ENCODE peak calls at places on chromosomes 13 and 19, in eight cellular contexts. R is astrocyte of the spinal cord, F is AG04450, X is WTC11, E is endothelial cell, C is SK-N-SH, Z is tibial nerve, K is cardiac muscle cell. D is an unnamed sample.

GRCh38 chr13:110559429-110559943 is 2.0 kb downstream of the RAB20 start:
- DNase-seq in R (peak), F (no peak), X (no peak), E (no peak), C (no peak), Z (no peak), K (peak), D (no peak)

GRCh38 chr13:33355470-33355869 is 69.9 kb upstream of the STARD13 start:
- DNase-seq in R (no peak), F (no peak), X (no peak), E (no peak), C (no peak), Z (peak), K (no peak), D (no peak)

GRCh38 chr19:13118424-13119193 is 545 bp downstream of the NACC1 start:
- DNase-seq in R (peak), F (no peak), X (peak), E (peak), C (peak), Z (no peak), K (peak), D (no peak)

GRCh38 chr19:22619371-22619770 is 14.8 kb upstream of the ZNF492 start:
- DNase-seq in R (no peak), F (no peak), X (no peak), E (no peak), C (no peak), Z (no peak), K (no peak), D (no peak)

GRCh38 chr13:51373451-51373850 is 34.0 kb downstream of the SERPINE3 start:
- DNase-seq in R (no peak), F (no peak), X (no peak), E (no peak), C (no peak), Z (no peak), K (no peak), D (no peak)

GRCh38 chr19:38656171-38656981 is 8.9 kb downstream of the ACTN4 start:
- DNase-seq in R (peak), F (no peak), X (no peak), E (no peak), C (no peak), Z (peak), K (no peak), D (no peak)

GRCh38 chr13:25906211-25906661 is 145.6 kb downstream of the SHISA2 start:
- DNase-seq in R (no peak), F (no peak), X (no peak), E (no peak), C (no peak), Z (no peak), K (no peak), D (no peak)

GRCh38 chr19:34228347-34228746 is 26.0 kb upstream of the GARRE1 start:
- DNase-seq in R (no peak), F (no peak), X (no peak), E (no peak), C (no peak), Z (no peak), K (no peak), D (no peak)

GRCh38 chr19:18023596-18024212 is 15.7 kb downstream of the ARRDC2 start:
- DNase-seq in R (peak), F (no peak), X (no peak), E (peak), C (no peak), Z (peak), K (no peak), D (peak)

GRCh38 chr19:49761625-49762311 is 1.3 kb downstream of the TSKS start:
- DNase-seq in R (peak), F (no peak), X (no peak), E (peak), C (no peak), Z (peak), K (peak), D (no peak)

GRCh38 chr13:30766957-30767603 is 31.7 kb downstream of the ALOX5AP start:
- DNase-seq in R (no peak), F (no peak), X (no peak), E (no peak), C (no peak), Z (no peak), K (no peak), D (no peak)

GRCh38 chr19:3932931-3933810 is at the start of gene NMRK2:
- DNase-seq in R (no peak), F (no peak), X (peak), E (no peak), C (peak), Z (no peak), K (peak), D (no peak)

GRCh38 chr13:98651716-98652115 is 74.8 kb upstream of the STK24 start:
- DNase-seq in R (no peak), F (no peak), X (no peak), E (no peak), C (no peak), Z (no peak), K (no peak), D (no peak)

GRCh38 chr19:33311326-33311682 is 9.0 kb upstream of the CEBPA start:
- DNase-seq in R (no peak), F (no peak), X (peak), E (no peak), C (no peak), Z (no peak), K (no peak), D (no peak)

GRCh38 chr13:70457474-70457873 is 349.2 kb upstream of the KLHL1 start:
- DNase-seq in R (no peak), F (no peak), X (no peak), E (no peak), C (no peak), Z (no peak), K (no peak), D (no peak)

GRCh38 chr13:102597029-102598015 is 536 bp downstream of the TPP2 start:
- DNase-seq in R (peak), F (no peak), X (no peak), E (peak), C (peak), Z (no peak), K (peak), D (no peak)

GRCh38 chr19:49808762-49809154 is 4.3 kb downstream of the FUZ start:
- DNase-seq in R (peak), F (peak), X (peak), E (peak), C (peak), Z (peak), K (peak), D (peak)

GRCh38 chr19:43652546-43652874 is 12.9 kb upstream of the CADM4 start:
- DNase-seq in R (no peak), F (no peak), X (no peak), E (no peak), C (no peak), Z (no peak), K (no peak), D (no peak)

GRCh38 chr13:97659602-97660001 is 225.6 kb downstream of the RAP2A start:
- DNase-seq in R (peak), F (peak), X (peak), E (peak), C (peak), Z (no peak), K (peak), D (peak)

GRCh38 chr19:50357178-50358100 is 8.0 kb downstream of the NAPSA start:
- DNase-seq in R (peak), F (no peak), X (peak), E (peak), C (peak), Z (peak), K (peak), D (peak)

GRCh38 chr13:44063881-44064280 is 184.2 kb downstream of the LACC1 start:
- DNase-seq in R (no peak), F (no peak), X (no peak), E (no peak), C (no peak), Z (no peak), K (no peak), D (no peak)

GRCh38 chr13:74009100-74009668 is 125.0 kb downstream of the KLF12 start:
- DNase-seq in R (no peak), F (no peak), X (no peak), E (no peak), C (no peak), Z (no peak), K (no peak), D (no peak)

DNA sequence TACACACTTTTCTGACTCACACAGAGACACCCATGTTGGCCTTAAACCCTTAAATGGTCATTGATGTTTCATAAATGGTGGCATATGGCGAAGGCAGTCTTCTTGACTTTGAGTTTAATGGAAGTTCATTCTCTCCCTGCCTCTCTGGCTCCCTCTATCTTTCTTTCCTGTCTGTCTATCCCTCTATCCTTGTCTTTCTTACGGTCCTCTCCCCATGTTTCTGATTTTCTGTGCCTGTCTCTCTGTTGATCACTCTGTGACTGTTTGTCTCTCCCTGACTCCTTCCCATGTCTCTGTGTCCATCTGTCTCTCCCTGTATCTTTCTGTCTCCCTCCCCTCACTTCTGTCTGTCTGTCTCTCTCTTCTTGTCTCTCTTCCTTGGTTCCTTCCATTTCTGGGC is 43.2 kb upstream of the SHKBP1 start:
- DNase-seq in R (no peak), F (no peak), X (no peak), E (no peak), C (no peak), Z (no peak), K (no peak), D (no peak)
- TF ChIP-seq CTCF in R (peak), F (peak), X (no peak), E (no peak), C (peak), Z (no peak), K (peak), D (peak)

DNA sequence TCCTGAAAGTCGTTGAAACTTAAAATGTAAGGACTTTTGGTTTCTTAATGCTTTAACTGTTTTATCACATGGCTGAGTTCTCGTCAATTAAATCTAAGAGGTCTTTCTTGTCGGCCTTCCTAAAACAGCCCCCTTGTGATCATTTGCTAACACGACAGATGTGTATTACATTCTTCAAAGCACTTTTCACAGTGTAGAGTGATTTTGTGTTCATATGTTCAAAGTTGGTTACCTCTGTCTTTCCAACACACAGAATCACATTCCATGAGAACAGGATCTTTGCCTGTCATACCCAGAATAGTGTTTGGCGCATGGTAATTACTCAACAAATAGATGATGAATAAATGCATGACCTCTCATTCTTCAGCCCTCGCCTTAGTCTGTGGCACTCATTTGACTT is 1.1 kb downstream of the GTF2F2 start:
- DNase-seq in R (peak), F (no peak), X (no peak), E (no peak), C (peak), Z (no peak), K (peak), D (no peak)
- TF ChIP-seq CTCF in R (peak), F (peak), X (no peak), E (peak), C (peak), Z (no peak), K (peak), D (no peak)

GRCh38 chr19:55536951-55537740 is at the start of gene SBK2:
- DNase-seq in R (no peak), F (no peak), X (peak), E (peak), C (peak), Z (no peak), K (peak), D (no peak)
- TF ChIP-seq CTCF in R (peak), F (no peak), X (peak), E (no peak), C (peak), Z (no peak), K (peak), D (no peak)

DNA sequence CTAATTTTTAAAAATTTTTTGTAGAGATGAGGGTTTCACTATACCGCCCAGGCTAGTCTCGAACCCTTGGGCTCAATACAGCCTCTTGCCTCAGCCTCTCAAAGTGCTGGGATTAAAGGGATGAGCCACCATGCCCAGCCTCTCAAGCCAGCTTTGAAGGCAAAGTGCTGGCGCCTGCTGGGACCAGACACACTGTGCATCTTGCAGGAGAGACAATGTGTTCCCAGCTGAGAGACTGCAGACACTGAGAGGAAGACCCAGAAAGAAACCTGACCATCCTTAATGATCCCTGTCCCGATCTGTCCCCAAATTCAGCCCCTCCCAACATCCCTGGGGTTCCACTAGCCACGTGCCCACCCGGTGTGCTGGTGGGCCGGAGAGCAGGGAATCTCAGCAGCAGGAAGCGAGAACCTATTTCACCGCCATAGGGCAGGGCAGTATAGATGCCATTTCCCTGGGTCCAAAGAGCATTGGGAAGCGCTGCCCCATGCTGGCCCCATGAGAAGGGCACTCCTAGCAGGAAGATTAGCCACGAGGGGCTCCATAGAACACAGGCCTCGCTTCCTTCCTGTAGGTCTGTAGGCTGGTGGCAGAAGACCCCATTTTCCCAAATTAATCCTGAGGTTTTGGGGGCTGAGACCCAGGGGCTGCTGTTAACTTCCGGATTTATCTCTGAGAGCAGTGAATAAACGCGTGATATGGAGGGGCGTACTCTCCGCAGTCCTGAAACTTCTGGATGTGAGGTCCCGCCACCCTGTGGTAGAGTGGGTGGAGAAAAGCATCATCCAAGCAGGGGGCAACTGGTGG is 968 bp downstream of the RAVER1 start:
- DNase-seq in R (no peak), F (no peak), X (no peak), E (peak), C (no peak), Z (no peak), K (no peak), D (no peak)
- TF ChIP-seq CTCF in R (no peak), F (peak), X (no peak), E (no peak), C (peak), Z (no peak), K (no peak), D (no peak)

GRCh38 chr19:35782589-35782988 is 7.2 kb downstream of the ARHGAP33 start:
- DNase-seq in R (no peak), F (no peak), X (no peak), E (no peak), C (no peak), Z (no peak), K (no peak), D (no peak)

GRCh38 chr19:35784401-35785086 is 9.2 kb downstream of the ARHGAP33 start:
- DNase-seq in R (no peak), F (no peak), X (peak), E (no peak), C (no peak), Z (no peak), K (peak), D (no peak)

GRCh38 chr19:35785087-35785627 is 9.8 kb downstream of the ARHGAP33 start:
- DNase-seq in R (no peak), F (no peak), X (no peak), E (no peak), C (no peak), Z (no peak), K (no peak), D (no peak)

GRCh38 chr19:35781650-35782049 is 6.3 kb downstream of the ARHGAP33 start:
- DNase-seq in R (no peak), F (no peak), X (peak), E (no peak), C (no peak), Z (no peak), K (no peak), D (no peak)

DNA sequence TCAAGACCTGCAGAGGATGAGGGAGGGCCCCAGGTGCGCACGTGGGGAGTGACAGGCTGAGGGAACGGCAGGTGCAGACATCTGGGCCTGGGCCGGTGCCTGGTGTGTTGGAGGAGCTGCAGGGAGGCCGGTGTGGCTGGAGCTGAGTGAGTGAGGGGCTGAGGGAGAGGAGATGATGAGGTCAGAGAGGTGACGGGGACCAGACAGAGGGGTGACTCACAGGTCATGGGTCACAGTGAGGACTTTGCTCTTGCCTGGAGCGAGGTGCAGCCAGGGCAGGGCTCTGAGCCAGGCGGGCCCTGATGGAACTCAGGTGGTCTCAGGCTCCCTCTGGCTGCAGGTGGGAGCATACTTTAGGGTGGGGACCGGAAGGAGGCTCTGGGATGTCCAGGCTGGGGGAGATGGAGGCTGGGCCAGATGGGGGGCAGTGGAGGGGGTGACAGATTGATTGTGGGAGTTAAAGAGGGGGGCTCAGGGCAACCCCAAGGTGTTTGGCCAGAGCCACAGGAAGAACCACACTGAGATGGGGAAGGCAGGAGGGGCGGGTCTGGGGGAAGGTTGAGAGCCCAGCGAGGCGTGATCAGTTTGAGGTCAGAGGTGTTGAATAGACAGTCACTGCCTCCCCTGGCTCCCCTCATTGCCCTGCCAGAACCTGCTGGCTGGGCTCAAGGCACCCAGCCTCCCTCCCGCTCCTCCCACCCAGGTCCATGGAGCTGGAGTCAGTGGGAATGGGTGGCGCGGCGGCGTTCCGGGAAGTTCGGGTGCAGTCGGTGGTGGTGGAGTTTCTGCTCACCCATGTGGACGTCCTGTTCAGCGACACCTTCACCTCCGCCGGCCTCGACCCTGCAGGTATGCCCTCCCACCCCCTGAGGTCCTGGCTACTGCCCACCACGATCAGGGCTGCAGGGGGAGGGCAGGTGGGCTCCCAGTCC is 8.4 kb downstream of the ARHGAP33 start:
- DNase-seq in R (no peak), F (no peak), X (peak), E (no peak), C (no peak), Z (no peak), K (no peak), D (no peak)
- TF ChIP-seq CTCF in R (no peak), F (no peak), X (no peak), E (no peak), C (no peak), Z (no peak), K (no peak), D (no peak)

DNA sequence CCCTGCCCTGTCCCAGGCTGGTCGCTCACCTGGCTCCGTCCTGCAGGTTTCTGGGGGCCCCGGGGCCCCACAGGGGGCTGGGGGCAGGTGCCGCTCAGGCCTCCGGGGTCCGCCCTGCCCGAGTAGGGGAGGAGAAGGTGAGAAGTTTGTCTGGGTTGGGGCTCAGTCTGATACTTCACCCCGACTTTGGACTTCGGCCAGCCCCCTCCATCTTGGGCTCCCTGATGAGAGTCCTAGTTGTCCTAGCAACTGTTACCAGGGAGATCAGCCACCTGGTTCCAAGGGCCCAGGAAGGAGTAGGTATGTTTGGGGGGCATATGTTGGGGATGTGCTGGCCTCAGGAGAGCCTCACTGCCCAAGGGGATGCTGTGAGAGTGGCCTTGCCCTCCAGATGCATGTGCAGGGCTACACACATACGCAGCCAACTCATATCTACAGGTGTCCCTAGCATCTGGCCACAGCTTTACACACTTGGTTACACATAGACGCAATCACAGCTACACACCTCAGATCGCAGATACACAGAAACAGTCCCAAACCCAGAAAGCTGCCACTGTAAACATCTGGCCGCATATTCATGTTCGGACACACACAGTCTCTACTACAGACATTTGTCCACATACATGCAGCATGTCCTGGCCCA is 3.4 kb downstream of the NUMBL start:
- DNase-seq in R (no peak), F (no peak), X (no peak), E (no peak), C (no peak), Z (no peak), K (no peak), D (no peak)
- TF ChIP-seq CTCF in R (no peak), F (no peak), X (no peak), E (no peak), C (no peak), Z (no peak), K (no peak), D (no peak)